ENCODE peak calls at places on chromosomes 3 and 15, in four cellular contexts. Q is HCT116; V is activated naive CD4-positive, alpha-beta T cell treated with Interleukin-2 at 50 U/mL for 16 hours; X is NCI-H187 treated with DMSO at 0.1 percent for 48 hours. G is an unnamed sample.

GRCh38 chr3:46960081-46960701 is 16.4 kb downstream of the CCDC12 start:
- DNase-seq in Q (no peak), V (no peak), X (no peak), G (peak; percentile 94)

GRCh38 chr3:139597947-139598346 is 58.4 kb upstream of the RBP1 start:
- DNase-seq in Q (no peak), V (no peak), X (no peak), G (no peak)

GRCh38 chr15:44654858-44655257 is 8.6 kb downstream of the SPG11 start:
- DNase-seq in Q (no peak), V (no peak), X (no peak), G (no peak)

GRCh38 chr3:33060609-33061337 is 36.2 kb downstream of the GLB1 start:
- DNase-seq in Q (no peak), V (peak; percentile 76), X (no peak), G (no peak)

GRCh38 chr15:49468440-49468839 is 45.4 kb downstream of the FGF7 start:
- DNase-seq in Q (no peak), V (no peak), X (no peak), G (no peak)

GRCh38 chr3:187401861-187402260 is 33.7 kb downstream of the RTP4 start:
- DNase-seq in Q (no peak), V (no peak), X (no peak), G (no peak)

GRCh38 chr3:98980915-98981596 is 79.6 kb upstream of the DCBLD2 start:
- DNase-seq in Q (peak; percentile 57), V (no peak), X (no peak), G (no peak)

GRCh38 chr15:73782339-73782979 is 29.3 kb upstream of the INSYN1 start:
- DNase-seq in Q (no peak), V (no peak), X (no peak), G (no peak)

GRCh38 chr15:68672781-68673205 is 94.0 kb downstream of the CORO2B start:
- DNase-seq in Q (no peak), V (no peak), X (no peak), G (no peak)

GRCh38 chr3:105527949-105528348 is 161.2 kb downstream of the ALCAM start:
- DNase-seq in Q (peak; percentile 40), V (peak; percentile 3), X (peak; percentile 92), G (no peak)

GRCh38 chr3:115350606-115351005 is 203.5 kb upstream of the ZBTB20 start:
- DNase-seq in Q (no peak), V (no peak), X (no peak), G (peak; percentile 84)